ENCODE peak calls at places on chromosomes 6 and 20, in ten cellular contexts. W is PC-9, H is IMR-90, E is NB4, N is right atrium auricular region, I is lower leg skin, D is HL-60, B is HFF-Myc, T is BE2C, Y is mucosa of descending colon. L is an unnamed sample.

GRCh38 chr20:2749343-2749950 is 51.0 kb downstream of the CPXM1 start:
- DNase-seq in W (no peak), H (no peak), E (no peak), N (no peak), I (peak; percentile 84), D (no peak), B (no peak), T (no peak), Y (no peak), L (no peak)

GRCh38 chr20:20211274-20211987 is 156.5 kb upstream of the INSM1 start:
- DNase-seq in W (no peak), H (no peak), E (no peak), N (no peak), I (no peak), D (no peak), B (peak; percentile 35), T (no peak), Y (no peak), L (no peak)

GRCh38 chr20:14193885-14194284 is 143.5 kb downstream of the FLRT3 start:
- DNase-seq in W (no peak), H (no peak), E (peak; percentile 6), N (no peak), I (no peak), D (no peak), B (no peak), T (no peak), Y (no peak), L (no peak)

GRCh38 chr20:32474967-32475819 is 109.9 kb downstream of the NOL4L start:
- DNase-seq in W (peak; percentile 99), H (peak; percentile 91), E (no peak), N (peak; percentile 89), I (peak; percentile 95), D (no peak), B (peak; percentile 76), T (peak; percentile 73), Y (peak; percentile 96), L (peak; percentile 25)

GRCh38 chr6:108598316-108598863 is 37.7 kb downstream of the FOXO3 start:
- DNase-seq in W (no peak), H (peak; percentile 47), E (peak; percentile 89), N (no peak), I (no peak), D (no peak), B (no peak), T (no peak), Y (no peak), L (peak; percentile 93)

GRCh38 chr6:50815436-50816114 is 3.1 kb upstream of the TFAP2B start:
- DNase-seq in W (no peak), H (peak; percentile 14), E (no peak), N (no peak), I (no peak), D (no peak), B (no peak), T (no peak), Y (no peak), L (no peak)

GRCh38 chr20:3887870-3888614 is 1.1 kb upstream of the PANK2 start:
- DNase-seq in W (no peak), H (no peak), E (peak; percentile 54), N (peak; percentile 66), I (no peak), D (no peak), B (no peak), T (no peak), Y (no peak), L (peak; percentile 37)

GRCh38 chr6:90463359-90463758 is 123.5 kb downstream of the MAP3K7 start:
- DNase-seq in W (no peak), H (no peak), E (no peak), N (no peak), I (no peak), D (no peak), B (no peak), T (no peak), Y (no peak), L (peak; percentile 45)

GRCh38 chr20:63537525-63538203 is 488 bp upstream of the PTK6 start:
- DNase-seq in W (peak; percentile 100), H (peak; percentile 86), E (peak; percentile 94), N (peak; percentile 82), I (peak; percentile 97), D (peak; percentile 88), B (peak; percentile 65), T (peak; percentile 87), Y (peak; percentile 98), L (peak; percentile 99)

GRCh38 chr6:42099340-42100028 is 42.9 kb downstream of the C6orf132 start:
- DNase-seq in W (peak; percentile 81), H (peak; percentile 71), E (no peak), N (no peak), I (peak; percentile 91), D (no peak), B (no peak), T (no peak), Y (peak; percentile 80), L (no peak)

GRCh38 chr20:42484790-42485365 is 704.8 kb downstream of the PTPRT start:
- DNase-seq in W (no peak), H (no peak), E (no peak), N (no peak), I (no peak), D (no peak), B (no peak), T (no peak), Y (no peak), L (no peak)

GRCh38 chr6:119647309-119647708 is 297.7 kb upstream of the MAN1A1 start:
- DNase-seq in W (no peak), H (no peak), E (no peak), N (no peak), I (no peak), D (no peak), B (no peak), T (no peak), Y (no peak), L (no peak)

GRCh38 chr6:147738516-147739187 is 230.2 kb downstream of the SAMD5 start:
- DNase-seq in W (no peak), H (peak; percentile 27), E (no peak), N (no peak), I (no peak), D (no peak), B (no peak), T (no peak), Y (no peak), L (peak; percentile 2)

GRCh38 chr6:1335367-1336037 is 23.6 kb downstream of the FOXQ1 start:
- DNase-seq in W (peak; percentile 88), H (peak; percentile 76), E (peak; percentile 94), N (no peak), I (peak; percentile 89), D (peak; percentile 56), B (no peak), T (no peak), Y (no peak), L (no peak)

GRCh38 chr6:44701637-44702101 is 314.2 kb downstream of the CDC5L start:
- DNase-seq in W (no peak), H (no peak), E (no peak), N (no peak), I (no peak), D (no peak), B (no peak), T (no peak), Y (no peak), L (no peak)

GRCh38 chr20:11350126-11351005 is 567.3 kb upstream of the BTBD3 start:
- DNase-seq in W (no peak), H (peak; percentile 80), E (peak; percentile 66), N (no peak), I (no peak), D (peak; percentile 15), B (no peak), T (no peak), Y (no peak), L (no peak)

GRCh38 chr6:150280703-150281102 is 88.1 kb upstream of the IYD start:
- DNase-seq in W (no peak), H (no peak), E (no peak), N (no peak), I (no peak), D (no peak), B (no peak), T (no peak), Y (no peak), L (no peak)

GRCh38 chr6:835476-836160 is 142.7 kb upstream of the EXOC2 start:
- DNase-seq in W (no peak), H (no peak), E (no peak), N (no peak), I (no peak), D (no peak), B (no peak), T (no peak), Y (no peak), L (no peak)

GRCh38 chr6:16634855-16635254 is 126.4 kb downstream of the ATXN1 start:
- DNase-seq in W (no peak), H (no peak), E (no peak), N (no peak), I (no peak), D (no peak), B (no peak), T (no peak), Y (no peak), L (no peak)

GRCh38 chr20:12660918-12661317 is 347.9 kb upstream of the SPTLC3 start:
- DNase-seq in W (no peak), H (no peak), E (peak; percentile 36), N (no peak), I (no peak), D (no peak), B (no peak), T (peak; percentile 14), Y (no peak), L (no peak)
- TF ChIP-seq CTCF in W (no peak), H (no peak), E (peak; percentile 38), N (no peak), I (no peak), D (no peak), B (no peak), T (peak; percentile 28), Y (no peak), L (no peak)

DNA sequence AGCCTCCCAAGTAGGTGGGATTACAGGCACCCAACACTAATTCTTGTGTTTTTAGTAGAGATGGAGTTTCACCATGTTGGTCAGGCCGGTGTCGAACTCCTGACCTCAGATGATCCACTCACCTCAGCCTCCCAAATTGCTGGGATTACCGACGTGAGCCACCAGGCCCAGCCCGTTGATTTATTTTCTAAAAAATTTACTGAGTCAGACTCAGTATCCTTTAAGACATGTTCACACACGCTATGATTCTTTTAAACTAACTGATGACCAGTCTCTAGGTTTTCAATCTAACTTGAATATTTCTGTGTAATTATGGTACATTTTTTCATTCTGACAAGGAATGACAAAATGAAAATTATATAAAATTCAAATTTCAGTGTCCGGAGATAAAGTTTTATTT is 114.5 kb downstream of the MMUT start:
- DNase-seq in W (no peak), H (no peak), E (no peak), N (no peak), I (no peak), D (no peak), B (no peak), T (no peak), Y (no peak), L (no peak)
- H3K4me3 ChIP-seq in W (no peak overlapping the region), H (no peak overlapping the region), E (no peak overlapping the region), N (no peak overlapping the region), I (no peak overlapping the region), D (no peak overlapping the region), B (no peak overlapping the region), T (no peak overlapping the region), Y (no peak overlapping the region), L (no peak overlapping the region)

GRCh38 chr20:24723953-24724352 is 225.1 kb upstream of the CST7 start:
- DNase-seq in W (no peak), H (no peak), E (no peak), N (no peak), I (peak; percentile 67), D (no peak), B (no peak), T (no peak), Y (no peak), L (no peak)
- TF ChIP-seq CTCF in W (no peak), H (no peak), E (no peak), N (no peak), I (no peak), D (no peak), B (no peak), T (no peak), Y (no peak), L (no peak)

GRCh38 chr6:26175033-26175427 is 87.8 kb downstream of the HFE start:
- DNase-seq in W (no peak), H (no peak), E (no peak), N (no peak), I (no peak), D (no peak), B (no peak), T (no peak), Y (no peak), L (no peak)
- H3K4me3 ChIP-seq in W (no peak overlapping the region), H (no peak overlapping the region), E (no peak overlapping the region), N (no peak overlapping the region), I (no peak overlapping the region), D (no peak overlapping the region), B (no peak overlapping the region), T (no peak overlapping the region), Y (no peak overlapping the region), L (peak overlapping the region; percentile 13)